ENCODE peak calls at places on chromosomes 1 and 21, in nine cellular contexts. A is endothelial cell of umbilical vein, M is SW480, W is ovary, G is fibroblast of mammary gland, C is NT2/D1, N is non-pigmented ciliary epithelial cell, B is AG08396, I is dorsolateral prefrontal cortex. O is an unnamed sample.

GRCh38 chr1:187509091-187509490 is 680.3 kb downstream of the PLA2G4A start:
- DNase-seq in G (no peak), N (no peak), I (no peak), A (no peak), M (no peak), B (no peak), W (no peak), C (no peak), O (no peak)

GRCh38 chr1:1290238-1290731 is 10.0 kb downstream of the SCNN1D start:
- DNase-seq in B (peak), W (peak), I (no peak), G (no peak), C (no peak), A (peak), M (peak), N (no peak), O (peak)

GRCh38 chr1:206589206-206589605 is 23.1 kb downstream of the EIF2D start:
- DNase-seq in I (no peak), W (peak), B (peak), A (peak), C (no peak), G (peak), N (peak), M (no peak), O (peak)

GRCh38 chr1:39105061-39105840 is 79.1 kb downstream of the NDUFS5 start:
- DNase-seq in N (no peak), G (peak), B (peak), A (peak), C (no peak), I (peak), M (peak), W (peak), O (peak)

GRCh38 chr21:37324558-37324957 is 42.0 kb upstream of the DYRK1A start:
- DNase-seq in C (no peak), W (no peak), A (no peak), G (no peak), N (no peak), B (no peak), M (no peak), I (no peak), O (no peak)

GRCh38 chr1:225527575-225527974 is 99.7 kb upstream of the LBR start:
- DNase-seq in G (no peak), B (no peak), I (no peak), A (no peak), W (no peak), N (no peak), M (no peak), C (no peak), O (no peak)

GRCh38 chr1:203860396-203860951 is 925 bp upstream of the SNRPE start:
- DNase-seq in W (peak), A (peak), B (peak), C (no peak), M (peak), I (no peak), G (peak), N (no peak), O (no peak)

GRCh38 chr1:231272173-231272572 is 31.2 kb downstream of the GNPAT start:
- DNase-seq in W (no peak), C (no peak), G (no peak), A (peak), M (no peak), B (no peak), I (no peak), N (no peak), O (no peak)

GRCh38 chr1:19979494-19979977 is at the start of gene PLA2G2A:
- DNase-seq in N (no peak), A (no peak), W (peak), C (no peak), G (no peak), I (no peak), B (no peak), M (no peak), O (peak)

GRCh38 chr1:116365353-116365780 is 7.7 kb upstream of the ATP1A1 start:
- DNase-seq in C (no peak), I (no peak), N (no peak), M (no peak), A (no peak), B (no peak), G (no peak), W (no peak), O (no peak)

GRCh38 chr1:93715529-93716126 is 34.0 kb upstream of the BCAR3 start:
- DNase-seq in B (no peak), I (no peak), M (no peak), W (no peak), G (no peak), A (no peak), C (no peak), N (no peak), O (peak)

GRCh38 chr1:1861339-1861730 is 29.6 kb downstream of the GNB1 start:
- DNase-seq in W (no peak), C (no peak), B (no peak), A (no peak), I (no peak), N (no peak), M (no peak), G (no peak), O (no peak)

O was measured in left cardiac atrium.